ENCODE peak calls at places on chromosomes 11 and 22, in seven cellular contexts. One of them, this sample, is unnamed. For H3K4me1, the result is how much of the 10 kb centered on the place peaks cover.

GRCh38 chr11:93908689-93909088 is 58.3 kb upstream of the VSTM5 start:
- DNase-seq in mesendoderm: peak
- DNase-seq in IMR-90: peak
- DNase-seq in esophagus squamous epithelium: no peak
- DNase-seq in heart left ventricle: no peak
- DNase-seq in OCI-LY7: no peak
- DNase-seq in cardiac muscle cell: peak
- DNase-seq in this sample: no peak

GRCh38 chr11:132177106-132177505 is 806.7 kb downstream of the NTM start:
- DNase-seq in mesendoderm: peak
- DNase-seq in IMR-90: peak
- DNase-seq in esophagus squamous epithelium: no peak
- DNase-seq in heart left ventricle: no peak
- DNase-seq in OCI-LY7: peak
- DNase-seq in cardiac muscle cell: peak
- DNase-seq in this sample: no peak

GRCh38 chr11:19660076-19660475 is 52.6 kb upstream of the NAV2 start:
- DNase-seq in mesendoderm: peak
- DNase-seq in IMR-90: peak
- DNase-seq in esophagus squamous epithelium: no peak
- DNase-seq in heart left ventricle: no peak
- DNase-seq in OCI-LY7: no peak
- DNase-seq in cardiac muscle cell: no peak
- DNase-seq in this sample: no peak

GRCh38 chr11:92751594-92751993 is 217.9 kb upstream of the MTNR1B start:
- DNase-seq in mesendoderm: no peak
- DNase-seq in IMR-90: no peak
- DNase-seq in esophagus squamous epithelium: no peak
- DNase-seq in heart left ventricle: no peak
- DNase-seq in OCI-LY7: no peak
- DNase-seq in cardiac muscle cell: no peak
- DNase-seq in this sample: no peak

GRCh38 chr11:65698205-65698604 is 13.8 kb upstream of the KAT5 start:
- DNase-seq in mesendoderm: no peak
- DNase-seq in IMR-90: no peak
- DNase-seq in esophagus squamous epithelium: no peak
- DNase-seq in heart left ventricle: peak
- DNase-seq in OCI-LY7: no peak
- DNase-seq in cardiac muscle cell: peak
- DNase-seq in this sample: no peak

GRCh38 chr11:70551323-70552166 is 153.2 kb downstream of the CTTN start:
- DNase-seq in mesendoderm: peak
- DNase-seq in IMR-90: peak
- DNase-seq in esophagus squamous epithelium: no peak
- DNase-seq in heart left ventricle: no peak
- DNase-seq in OCI-LY7: no peak
- DNase-seq in cardiac muscle cell: peak
- DNase-seq in this sample: no peak

GRCh38 chr11:105937331-105937730 is 84.7 kb downstream of the MSANTD4 start:
- DNase-seq in mesendoderm: no peak
- DNase-seq in IMR-90: peak
- DNase-seq in esophagus squamous epithelium: no peak
- DNase-seq in heart left ventricle: no peak
- DNase-seq in OCI-LY7: no peak
- DNase-seq in cardiac muscle cell: peak
- DNase-seq in this sample: no peak

GRCh38 chr11:20634044-20634443 is 34.6 kb downstream of the SLC6A5 start:
- DNase-seq in mesendoderm: peak
- DNase-seq in IMR-90: no peak
- DNase-seq in esophagus squamous epithelium: no peak
- DNase-seq in heart left ventricle: no peak
- DNase-seq in OCI-LY7: no peak
- DNase-seq in cardiac muscle cell: peak
- DNase-seq in this sample: no peak

GRCh38 chr11:100525635-100526034 is 161.5 kb upstream of the ARHGAP42 start:
- DNase-seq in mesendoderm: peak
- DNase-seq in IMR-90: no peak
- DNase-seq in esophagus squamous epithelium: no peak
- DNase-seq in heart left ventricle: no peak
- DNase-seq in OCI-LY7: no peak
- DNase-seq in cardiac muscle cell: no peak
- DNase-seq in this sample: no peak

GRCh38 chr22:35686298-35686697 is 31.4 kb upstream of the APOL5 start:
- DNase-seq in mesendoderm: no peak
- DNase-seq in IMR-90: no peak
- DNase-seq in esophagus squamous epithelium: no peak
- DNase-seq in heart left ventricle: no peak
- DNase-seq in OCI-LY7: peak
- DNase-seq in cardiac muscle cell: no peak
- DNase-seq in this sample: no peak

GRCh38 chr11:119248750-119249670 is 42.9 kb downstream of the CBL start:
- DNase-seq in mesendoderm: no peak
- DNase-seq in IMR-90: no peak
- DNase-seq in esophagus squamous epithelium: no peak
- DNase-seq in heart left ventricle: no peak
- DNase-seq in OCI-LY7: peak
- DNase-seq in cardiac muscle cell: no peak
- DNase-seq in this sample: no peak

GRCh38 chr11:59943996-59944395 is 5.8 kb downstream of the OOSP1 start:
- DNase-seq in mesendoderm: peak
- DNase-seq in IMR-90: no peak
- DNase-seq in esophagus squamous epithelium: no peak
- DNase-seq in heart left ventricle: no peak
- DNase-seq in OCI-LY7: no peak
- DNase-seq in cardiac muscle cell: no peak
- DNase-seq in this sample: no peak

GRCh38 chr11:18404062-18404461 is 8.1 kb upstream of the LDHC start:
- DNase-seq in mesendoderm: no peak
- DNase-seq in IMR-90: no peak
- DNase-seq in esophagus squamous epithelium: no peak
- DNase-seq in heart left ventricle: no peak
- DNase-seq in OCI-LY7: no peak
- DNase-seq in cardiac muscle cell: no peak
- DNase-seq in this sample: no peak

GRCh38 chr11:65502274-65502851 is 3.5 kb downstream of the MALAT1 start:
- DNase-seq in mesendoderm: peak
- DNase-seq in IMR-90: peak
- DNase-seq in esophagus squamous epithelium: no peak
- DNase-seq in heart left ventricle: no peak
- DNase-seq in OCI-LY7: no peak
- DNase-seq in cardiac muscle cell: peak
- DNase-seq in this sample: peak

GRCh38 chr11:57213282-57214086 is 23.6 kb downstream of the APLNR start:
- DNase-seq in mesendoderm: peak
- DNase-seq in IMR-90: peak
- DNase-seq in esophagus squamous epithelium: no peak
- DNase-seq in heart left ventricle: peak
- DNase-seq in OCI-LY7: peak
- DNase-seq in cardiac muscle cell: peak
- DNase-seq in this sample: no peak

GRCh38 chr22:49096476-49096875 is 731.2 kb downstream of the BRD1 start:
- DNase-seq in mesendoderm: no peak
- DNase-seq in IMR-90: no peak
- DNase-seq in esophagus squamous epithelium: no peak
- DNase-seq in heart left ventricle: no peak
- DNase-seq in OCI-LY7: no peak
- DNase-seq in cardiac muscle cell: no peak
- DNase-seq in this sample: no peak

GRCh38 chr11:20658135-20658534 is 11.3 kb upstream of the NELL1 start:
- DNase-seq in mesendoderm: no peak
- DNase-seq in IMR-90: no peak
- DNase-seq in esophagus squamous epithelium: no peak
- DNase-seq in heart left ventricle: no peak
- DNase-seq in OCI-LY7: no peak
- DNase-seq in cardiac muscle cell: no peak
- DNase-seq in this sample: no peak

GRCh38 chr11:108835624-108836023 is 170.8 kb downstream of the DDX10 start:
- DNase-seq in mesendoderm: peak
- DNase-seq in IMR-90: no peak
- DNase-seq in esophagus squamous epithelium: no peak
- DNase-seq in heart left ventricle: no peak
- DNase-seq in OCI-LY7: no peak
- DNase-seq in cardiac muscle cell: no peak
- DNase-seq in this sample: no peak

GRCh38 chr11:76769071-76769560 is 14.0 kb upstream of the TSKU start:
- DNase-seq in mesendoderm: peak
- DNase-seq in IMR-90: peak
- DNase-seq in esophagus squamous epithelium: no peak
- DNase-seq in heart left ventricle: no peak
- DNase-seq in OCI-LY7: no peak
- DNase-seq in cardiac muscle cell: peak
- DNase-seq in this sample: no peak

GRCh38 chr11:82992219-82992618 is 79.5 kb downstream of the RAB30 start:
- DNase-seq in mesendoderm: no peak
- DNase-seq in IMR-90: no peak
- DNase-seq in esophagus squamous epithelium: no peak
- DNase-seq in heart left ventricle: peak
- DNase-seq in OCI-LY7: no peak
- DNase-seq in cardiac muscle cell: no peak
- DNase-seq in this sample: no peak

GRCh38 chr11:61918251-61919112 is 1.1 kb upstream of the RAB3IL1 start:
- DNase-seq in mesendoderm: no peak
- DNase-seq in IMR-90: no peak
- DNase-seq in esophagus squamous epithelium: no peak
- DNase-seq in heart left ventricle: peak
- DNase-seq in OCI-LY7: no peak
- DNase-seq in cardiac muscle cell: peak
- DNase-seq in this sample: no peak

GRCh38 chr11:104668797-104669463 is 229.3 kb downstream of the CASP12 start:
- DNase-seq in mesendoderm: peak
- DNase-seq in IMR-90: peak
- DNase-seq in esophagus squamous epithelium: no peak
- DNase-seq in heart left ventricle: no peak
- DNase-seq in OCI-LY7: no peak
- DNase-seq in cardiac muscle cell: peak
- DNase-seq in this sample: no peak

GRCh38 chr22:23536821-23537345 is 43.2 kb downstream of the IGLL1 start:
- DNase-seq in mesendoderm: peak
- DNase-seq in IMR-90: no peak
- DNase-seq in esophagus squamous epithelium: no peak
- DNase-seq in heart left ventricle: no peak
- DNase-seq in OCI-LY7: no peak
- DNase-seq in cardiac muscle cell: no peak
- DNase-seq in this sample: no peak
- H3K4me1 ChIP-seq in mesendoderm: under half
- H3K4me1 ChIP-seq in IMR-90: under half
- H3K4me1 ChIP-seq in esophagus squamous epithelium: under half
- H3K4me1 ChIP-seq in heart left ventricle: under half
- H3K4me1 ChIP-seq in OCI-LY7: under half
- H3K4me1 ChIP-seq in cardiac muscle cell: half or more
- H3K4me1 ChIP-seq in this sample: under half

GRCh38 chr11:72668645-72669347 is 5.4 kb downstream of the PDE2A start:
- DNase-seq in mesendoderm: peak
- DNase-seq in IMR-90: no peak
- DNase-seq in esophagus squamous epithelium: no peak
- DNase-seq in heart left ventricle: no peak
- DNase-seq in OCI-LY7: no peak
- DNase-seq in cardiac muscle cell: no peak
- DNase-seq in this sample: no peak
- H3K4me3 ChIP-seq in mesendoderm: no peak
- H3K4me3 ChIP-seq in IMR-90: no peak
- H3K4me3 ChIP-seq in esophagus squamous epithelium: no peak
- H3K4me3 ChIP-seq in heart left ventricle: no peak
- H3K4me3 ChIP-seq in OCI-LY7: no peak
- H3K4me3 ChIP-seq in cardiac muscle cell: no peak
- H3K4me3 ChIP-seq in this sample: no peak

GRCh38 chr11:129947474-129947873 is 52.1 kb upstream of the NFRKB start:
- DNase-seq in mesendoderm: peak
- DNase-seq in IMR-90: no peak
- DNase-seq in esophagus squamous epithelium: no peak
- DNase-seq in heart left ventricle: no peak
- DNase-seq in OCI-LY7: peak
- DNase-seq in cardiac muscle cell: no peak
- DNase-seq in this sample: no peak
- H3K4me1 ChIP-seq in mesendoderm: under half
- H3K4me1 ChIP-seq in IMR-90: under half
- H3K4me1 ChIP-seq in esophagus squamous epithelium: under half
- H3K4me1 ChIP-seq in heart left ventricle: under half
- H3K4me1 ChIP-seq in OCI-LY7: half or more
- H3K4me1 ChIP-seq in cardiac muscle cell: under half
- H3K4me1 ChIP-seq in this sample: under half

DNA sequence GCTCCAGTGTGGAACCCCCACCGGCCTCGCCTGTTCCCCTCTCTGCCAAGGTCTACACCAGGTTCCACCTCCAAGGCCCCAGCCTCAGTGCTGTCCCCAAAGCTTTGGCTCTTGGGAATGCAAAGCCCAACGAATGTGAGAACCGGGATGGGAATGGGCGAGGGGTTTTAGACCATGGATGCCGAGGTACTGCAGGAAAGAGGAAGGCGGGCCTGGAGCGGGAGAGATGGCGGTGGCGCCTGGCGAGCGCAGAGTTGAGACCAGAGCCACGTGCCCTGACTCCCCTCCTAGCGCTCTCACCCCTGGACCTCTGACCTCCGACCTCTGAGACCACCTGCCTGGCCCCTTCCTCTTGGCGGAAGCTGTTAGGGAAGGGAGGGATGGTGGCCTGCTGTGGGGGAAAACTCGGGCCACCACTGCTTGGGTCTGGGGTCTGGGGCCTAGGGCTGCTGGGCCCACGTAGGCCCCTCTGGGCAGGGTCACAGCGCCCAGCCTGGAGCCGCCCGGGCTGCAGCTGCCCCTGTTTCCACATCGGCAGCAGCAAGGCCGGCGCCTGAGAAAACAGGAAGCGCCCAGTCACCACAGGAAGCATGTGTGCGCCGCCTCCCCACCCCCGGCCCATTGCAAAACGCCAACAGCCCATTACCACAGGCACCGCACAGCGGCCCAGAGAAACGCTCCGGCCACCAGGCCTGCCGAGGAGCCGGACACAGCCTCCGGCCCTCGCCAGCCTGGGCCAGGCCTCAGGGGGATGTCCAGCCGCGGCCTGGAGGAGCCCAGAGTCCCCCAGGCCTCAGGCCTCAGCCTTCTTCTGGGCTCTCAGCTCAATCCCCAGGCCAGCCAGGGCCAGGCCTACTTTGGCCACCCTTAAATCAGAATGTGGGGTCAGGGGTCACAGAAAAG is 13.8 kb upstream of the SLC39A13 start:
- DNase-seq in mesendoderm: no peak
- DNase-seq in IMR-90: peak
- DNase-seq in esophagus squamous epithelium: peak
- DNase-seq in heart left ventricle: peak
- DNase-seq in OCI-LY7: peak
- DNase-seq in cardiac muscle cell: peak
- DNase-seq in this sample: peak
- H3K4me3 ChIP-seq in mesendoderm: no peak
- H3K4me3 ChIP-seq in IMR-90: no peak
- H3K4me3 ChIP-seq in esophagus squamous epithelium: peak
- H3K4me3 ChIP-seq in heart left ventricle: peak
- H3K4me3 ChIP-seq in OCI-LY7: peak
- H3K4me3 ChIP-seq in cardiac muscle cell: no peak
- H3K4me3 ChIP-seq in this sample: peak

DNA sequence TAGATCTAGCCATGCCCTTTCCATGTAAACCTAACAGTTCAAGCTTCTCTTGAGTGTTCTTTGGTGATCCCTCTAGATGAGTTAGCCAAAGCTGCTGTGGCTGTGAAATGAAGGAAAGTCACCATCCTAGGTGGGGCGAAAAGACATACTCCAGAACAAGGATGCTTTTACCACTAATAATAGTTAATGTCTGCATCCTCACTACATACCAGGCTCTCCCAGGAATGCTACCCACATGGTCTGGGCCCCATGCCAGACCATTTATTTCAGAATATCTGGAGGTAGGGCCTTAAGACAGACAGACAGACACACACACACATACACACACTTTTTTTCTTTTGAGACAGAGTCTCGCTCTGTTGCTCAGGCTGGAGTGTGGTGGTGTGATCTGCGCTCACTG is 14.7 kb downstream of the ABTB2 start:
- DNase-seq in mesendoderm: no peak
- DNase-seq in IMR-90: peak
- DNase-seq in esophagus squamous epithelium: no peak
- DNase-seq in heart left ventricle: no peak
- DNase-seq in OCI-LY7: no peak
- DNase-seq in cardiac muscle cell: peak
- DNase-seq in this sample: no peak
- H3K4me1 ChIP-seq in mesendoderm: under half
- H3K4me1 ChIP-seq in IMR-90: under half
- H3K4me1 ChIP-seq in esophagus squamous epithelium: under half
- H3K4me1 ChIP-seq in heart left ventricle: half or more
- H3K4me1 ChIP-seq in OCI-LY7: under half
- H3K4me1 ChIP-seq in cardiac muscle cell: under half
- H3K4me1 ChIP-seq in this sample: under half

This sample was measured in CD8-positive, alpha-beta memory T cell.